ENCODE peak calls at places on chromosomes 2 and 18, in ten cellular contexts. O, L, K, T, M, R, C, B, D and P are unnamed samples.
A peak's percentile ranks its signal among the peaks of the same experiment; 100 is the strongest.

GRCh38 chr2:39094717-39095363 is 26.0 kb downstream of the SOS1 start:
- DNase-seq in O (peak; percentile 51), L (no peak), K (no peak), T (peak; percentile 55), M (no peak), R (peak; percentile 59), C (no peak), B (no peak), D (peak; percentile 68), P (peak; percentile 43)

GRCh38 chr2:238493880-238494572 is 67.3 kb downstream of the ASB1 start:
- DNase-seq in O (no peak), L (no peak), K (no peak), T (peak; percentile 39), M (peak; percentile 15), R (peak; percentile 44), C (no peak), B (peak; percentile 5), D (no peak), P (no peak)

GRCh38 chr2:86249843-86250402 is 50.7 kb downstream of the MRPL35 start:
- DNase-seq in O (peak; percentile 14), L (no peak), K (peak; percentile 57), T (peak; percentile 32), M (no peak), R (peak; percentile 52), C (peak; percentile 31), B (no peak), D (peak; percentile 24), P (no peak)

GRCh38 chr2:155525194-155525593 is 807.3 kb downstream of the NR4A2 start:
- DNase-seq in O (no peak), L (no peak), K (no peak), T (no peak), M (no peak), R (no peak), C (no peak), B (no peak), D (no peak), P (no peak)

GRCh38 chr2:241739651-241740050 is 5.2 kb downstream of the D2HGDH start:
- DNase-seq in O (peak; percentile 62), L (no peak), K (peak; percentile 51), T (no peak), M (no peak), R (no peak), C (no peak), B (no peak), D (peak; percentile 33), P (no peak)

GRCh38 chr18:3584897-3585460 is 135.0 kb downstream of the TGIF1 start:
- DNase-seq in O (no peak), L (no peak), K (no peak), T (no peak), M (no peak), R (no peak), C (no peak), B (no peak), D (no peak), P (no peak)

GRCh38 chr2:215441560-215442391 is 5.9 kb upstream of the FN1 start:
- DNase-seq in O (peak; percentile 17), L (no peak), K (no peak), T (no peak), M (no peak), R (no peak), C (no peak), B (no peak), D (no peak), P (peak; percentile 69)

GRCh38 chr18:50194623-50195532 is at the start of gene MYO5B:
- DNase-seq in O (no peak), L (no peak), K (no peak), T (peak; percentile 90), M (peak; percentile 56), R (peak; percentile 88), C (no peak), B (peak; percentile 72), D (peak; percentile 2), P (no peak)

GRCh38 chr2:74834806-74835755 is 1.2 kb downstream of the HK2 start:
- DNase-seq in O (peak; percentile 36), L (no peak), K (peak; percentile 25), T (peak; percentile 89), M (peak; percentile 67), R (peak; percentile 90), C (no peak), B (peak; percentile 73), D (peak; percentile 69), P (no peak)

GRCh38 chr2:49687873-49688272 is 533.6 kb upstream of the FSHR start:
- DNase-seq in O (peak; percentile 2), L (no peak), K (no peak), T (no peak), M (no peak), R (no peak), C (no peak), B (no peak), D (peak; percentile 3), P (no peak)

GRCh38 chr2:54061272-54061671 is 54.1 kb upstream of the ACYP2 start:
- DNase-seq in O (no peak), L (no peak), K (no peak), T (no peak), M (no peak), R (no peak), C (no peak), B (no peak), D (no peak), P (no peak)

GRCh38 chr2:102717308-102718018 is 44.4 kb upstream of the TMEM182 start:
- DNase-seq in O (peak; percentile 72), L (no peak), K (peak; percentile 49), T (no peak), M (peak; percentile 66), R (no peak), C (no peak), B (no peak), D (peak; percentile 28), P (peak; percentile 44)

GRCh38 chr2:232349946-232350635 is 28.5 kb upstream of the ALPP start:
- DNase-seq in O (no peak), L (no peak), K (no peak), T (no peak), M (peak; percentile 53), R (no peak), C (no peak), B (no peak), D (no peak), P (no peak)

GRCh38 chr2:202064206-202064880 is 8.7 kb upstream of the KIAA2012 start:
- DNase-seq in O (peak; percentile 57), L (no peak), K (peak; percentile 62), T (no peak), M (no peak), R (no peak), C (peak; percentile 22), B (no peak), D (peak; percentile 86), P (peak; percentile 73)

GRCh38 chr2:202056611-202057010 is 16.4 kb upstream of the KIAA2012 start:
- DNase-seq in O (peak; percentile 36), L (no peak), K (no peak), T (no peak), M (no peak), R (no peak), C (no peak), B (no peak), D (no peak), P (no peak)

GRCh38 chr2:202064881-202065230 is 8.2 kb upstream of the KIAA2012 start:
- DNase-seq in O (no peak), L (no peak), K (no peak), T (no peak), M (no peak), R (no peak), C (no peak), B (no peak), D (no peak), P (no peak)

GRCh38 chr2:202061695-202062094 is 11.4 kb upstream of the KIAA2012 start:
- DNase-seq in O (no peak), L (no peak), K (no peak), T (no peak), M (no peak), R (no peak), C (no peak), B (no peak), D (no peak), P (no peak)

GRCh38 chr2:202060218-202060617 is 12.8 kb upstream of the KIAA2012 start:
- DNase-seq in O (no peak), L (no peak), K (no peak), T (no peak), M (no peak), R (no peak), C (no peak), B (no peak), D (no peak), P (no peak)
- TF ChIP-seq CTCF in O (peak; percentile 19), L (no peak), K (peak; percentile 55), T (no peak), M (no peak), R (peak; percentile 7), C (no peak), B (no peak), D (peak; percentile 24), P (no peak)

DNA sequence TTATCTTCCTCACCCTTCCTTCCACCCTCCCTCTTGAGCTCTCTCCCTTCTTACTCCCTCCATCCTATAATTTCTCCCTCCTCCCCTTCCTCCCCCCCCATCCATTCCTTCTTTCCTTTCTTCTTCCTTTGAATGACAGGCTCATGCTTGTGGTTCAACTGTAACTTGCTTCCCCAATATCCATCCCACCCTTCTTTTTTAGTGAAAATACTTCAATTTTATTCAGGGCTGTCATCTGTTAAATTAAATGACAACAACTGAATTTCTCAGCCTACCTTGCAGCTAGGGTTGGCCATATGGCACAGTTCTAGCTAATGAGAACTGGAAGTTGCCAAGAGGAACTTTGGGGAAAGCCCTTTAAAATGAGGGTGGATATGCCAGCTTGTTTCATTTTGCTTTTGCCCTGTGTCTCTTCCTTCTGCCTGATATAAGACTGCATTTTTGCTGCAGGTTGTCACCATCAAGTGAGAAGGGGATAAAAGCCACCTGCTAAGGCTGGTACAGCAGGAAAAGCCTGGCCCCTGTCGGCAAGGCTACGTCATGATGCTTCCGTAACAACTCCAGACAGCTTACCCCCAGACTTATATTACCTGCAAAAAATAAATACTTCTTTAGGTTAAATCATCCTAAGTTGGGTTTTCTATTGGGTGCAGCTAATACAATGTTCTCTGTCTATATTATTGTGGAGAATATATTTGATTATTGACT is 121.8 kb downstream of the NXPH2 start:
- DNase-seq in O (no peak), L (no peak), K (no peak), T (no peak), M (no peak), R (no peak), C (no peak), B (no peak), D (peak; percentile 2), P (no peak)
- TF ChIP-seq CTCF in O (no peak), L (no peak), K (no peak), T (no peak), M (no peak), R (no peak), C (no peak), B (no peak), D (peak; percentile 10), P (no peak)

DNA sequence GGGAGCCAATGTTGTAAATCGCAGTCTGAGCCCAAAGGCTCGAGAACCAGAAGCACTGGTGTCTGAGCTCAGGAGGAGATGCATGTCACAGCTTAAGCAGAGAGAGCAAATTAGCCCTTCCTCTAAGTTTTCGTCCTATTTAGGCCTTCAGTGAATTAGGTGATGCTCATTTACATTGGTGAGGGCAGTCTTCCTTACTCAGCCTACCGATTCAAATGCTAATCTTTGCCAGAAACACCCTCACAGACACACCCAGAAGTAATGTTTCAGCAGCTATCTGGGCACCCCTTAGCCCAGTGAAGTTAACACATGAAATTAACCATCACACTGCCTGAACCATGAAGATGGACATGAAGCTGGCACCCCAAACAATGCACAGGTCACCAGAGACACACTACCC is 385.1 kb downstream of the STK39 start:
- DNase-seq in O (no peak), L (no peak), K (no peak), T (no peak), M (no peak), R (no peak), C (no peak), B (no peak), D (no peak), P (no peak)
- TF ChIP-seq CTCF in O (no peak), L (no peak), K (no peak), T (no peak), M (no peak), R (no peak), C (no peak), B (no peak), D (no peak), P (no peak)

GRCh38 chr2:83817511-83817910 is 641.6 kb downstream of the SUCLG1 start:
- DNase-seq in O (peak; percentile 10), L (no peak), K (no peak), T (no peak), M (no peak), R (no peak), C (no peak), B (no peak), D (peak; percentile 6), P (no peak)
- TF ChIP-seq CTCF in O (no peak), L (no peak), K (peak; percentile 34), T (no peak), M (no peak), R (peak; percentile 39), C (no peak), B (no peak), D (no peak), P (no peak)